ENCODE peak calls at places on chromosomes 5 and 9, in seven cellular contexts. J is cardiac muscle cell; W is activated naive CD4-positive, alpha-beta T cell; C is HCT116; F is IMR-90; O is suprapubic skin; H is substantia nigra. N is an unnamed sample.

GRCh38 chr9:73219985-73220626 is 68.4 kb downstream of the ANXA1 start:
- DNase-seq in J (peak), W (no peak), C (no peak), F (peak), O (no peak), H (no peak), N (peak)

GRCh38 chr9:82208741-82209450 is 220.3 kb downstream of the SPATA31D1 start:
- DNase-seq in J (peak), W (no peak), C (no peak), F (peak), O (no peak), H (no peak), N (no peak)

GRCh38 chr5:80623911-80624457 is 30.5 kb upstream of the MSH3 start:
- DNase-seq in J (no peak), W (no peak), C (no peak), F (no peak), O (no peak), H (no peak), N (no peak)

GRCh38 chr9:86098793-86099694 is at the start of gene GOLM1:
- DNase-seq in J (peak), W (no peak), C (no peak), F (peak), O (no peak), H (no peak), N (no peak)

GRCh38 chr5:66361070-66361469 is 217.0 kb downstream of the SREK1 start:
- DNase-seq in J (no peak), W (no peak), C (no peak), F (no peak), O (no peak), H (no peak), N (no peak)

GRCh38 chr5:66864240-66864884 is 268.2 kb downstream of the MAST4 start:
- DNase-seq in J (peak), W (no peak), C (no peak), F (peak), O (no peak), H (no peak), N (no peak)

GRCh38 chr9:33453999-33454660 is 6.7 kb upstream of the AQP3 start:
- DNase-seq in J (no peak), W (no peak), C (no peak), F (no peak), O (no peak), H (no peak), N (no peak)

GRCh38 chr5:138245717-138246116 is 28.7 kb downstream of the GFRA3 start:
- DNase-seq in J (no peak), W (no peak), C (no peak), F (no peak), O (no peak), H (no peak), N (peak)

GRCh38 chr9:38339496-38339895 is 53.0 kb upstream of the ALDH1B1 start:
- DNase-seq in J (peak), W (no peak), C (no peak), F (peak), O (no peak), H (no peak), N (no peak)

GRCh38 chr9:2335260-2335659 is 286.3 kb upstream of the VLDLR start:
- DNase-seq in J (no peak), W (no peak), C (no peak), F (no peak), O (no peak), H (no peak), N (no peak)

GRCh38 chr9:100108572-100108971 is 9.5 kb downstream of the INVS start:
- DNase-seq in J (peak), W (no peak), C (no peak), F (no peak), O (no peak), H (no peak), N (no peak)

GRCh38 chr9:87713278-87713989 is 12.5 kb upstream of the CTSL start:
- DNase-seq in J (peak), W (no peak), C (peak), F (peak), O (peak), H (peak), N (peak)

GRCh38 chr9:128724744-128725211 is 851 bp upstream of the ZDHHC12 start:
- DNase-seq in J (peak), W (no peak), C (peak), F (peak), O (no peak), H (peak), N (peak)

GRCh38 chr5:167720201-167720600 is 571.2 kb upstream of the WWC1 start:
- DNase-seq in J (no peak), W (no peak), C (no peak), F (peak), O (no peak), H (no peak), N (no peak)

GRCh38 chr9:130530932-130531331 is 48.4 kb upstream of the FUBP3 start:
- DNase-seq in J (peak), W (no peak), C (no peak), F (no peak), O (no peak), H (no peak), N (no peak)

GRCh38 chr5:60487885-60488425 is 212.0 kb downstream of the DEPDC1B start:
- DNase-seq in J (no peak), W (no peak), C (no peak), F (no peak), O (no peak), H (no peak), N (no peak)

GRCh38 chr5:119243888-119244287 is 111.9 kb upstream of the TNFAIP8 start:
- DNase-seq in J (no peak), W (no peak), C (no peak), F (no peak), O (no peak), H (no peak), N (no peak)

GRCh38 chr9:93810028-93810971 is 144.9 kb downstream of the BARX1 start:
- DNase-seq in J (no peak), W (no peak), C (no peak), F (no peak), O (peak), H (no peak), N (no peak)

GRCh38 chr5:142806769-142807377 is 36.7 kb downstream of the ARHGAP26 start:
- DNase-seq in J (peak), W (no peak), C (no peak), F (no peak), O (no peak), H (no peak), N (no peak)